ENCODE peak calls at places on chromosome 19, in five cellular contexts. N is GM23248, M is GM23338, O is SK-N-SH, V is neural progenitor cell. H is an unnamed sample.
A peak's percentile ranks its signal among the peaks of the same experiment; 100 is the strongest.

GRCh38 chr19:51944798-51945552 is 17.7 kb downstream of the ZNF613 start:
- DNase-seq in N (peak; percentile 8), M (peak; percentile 24), O (no peak), V (no peak), H (no peak)

GRCh38 chr19:5057860-5058259 is 88.9 kb downstream of the KDM4B start:
- DNase-seq in N (peak; percentile 47), M (peak; percentile 46), O (peak; percentile 80), V (peak; percentile 33), H (no peak)

GRCh38 chr19:29666634-29667389 is 1.6 kb downstream of the PLEKHF1 start:
- DNase-seq in N (peak; percentile 89), M (peak; percentile 71), O (no peak), V (peak; percentile 79), H (no peak)

GRCh38 chr19:3020321-3020960 is 8.6 kb downstream of the TLE2 start:
- DNase-seq in N (no peak), M (no peak), O (no peak), V (no peak), H (no peak)

GRCh38 chr19:55632463-55632834 is 8.1 kb upstream of the ZNF784 start:
- DNase-seq in N (peak; percentile 86), M (peak; percentile 99), O (peak; percentile 62), V (peak; percentile 97), H (peak; percentile 93)

GRCh38 chr19:7989071-7989575 is 16.3 kb downstream of the ELAVL1 start:
- DNase-seq in N (no peak), M (no peak), O (no peak), V (no peak), H (no peak)

GRCh38 chr19:42295342-42295741 is 6.6 kb upstream of the PRR19 start:
- DNase-seq in N (no peak), M (no peak), O (no peak), V (no peak), H (no peak)

GRCh38 chr19:40410030-40410389 is 3.2 kb downstream of the PRX start:
- DNase-seq in N (no peak), M (peak; percentile 73), O (no peak), V (peak; percentile 73), H (no peak)

GRCh38 chr19:14418743-14419037 is 451 bp downstream of the DDX39A start:
- DNase-seq in N (peak; percentile 40), M (no peak), O (no peak), V (no peak), H (no peak)

GRCh38 chr19:58407658-58408151 is 744 bp upstream of the ZNF584 start:
- DNase-seq in N (peak; percentile 54), M (peak; percentile 29), O (no peak), V (peak; percentile 40), H (no peak)

GRCh38 chr19:56748443-56748842 is 76.9 kb upstream of the ZNF835 start:
- DNase-seq in N (peak; percentile 36), M (peak; percentile 11), O (peak; percentile 40), V (no peak), H (no peak)

GRCh38 chr19:33699754-33700407 is 78.1 kb downstream of the CHST8 start:
- DNase-seq in N (no peak), M (no peak), O (no peak), V (no peak), H (no peak)

GRCh38 chr19:56282809-56283208 is 10.3 kb downstream of the EDDM13 start:
- DNase-seq in N (no peak), M (no peak), O (no peak), V (no peak), H (no peak)

GRCh38 chr19:36449059-36449670 is 30.7 kb upstream of the ZFP82 start:
- DNase-seq in N (no peak), M (peak; percentile 44), O (no peak), V (no peak), H (no peak)

GRCh38 chr19:8304841-8305621 is 3.1 kb downstream of the CD320 start:
- DNase-seq in N (no peak), M (peak; percentile 94), O (peak; percentile 80), V (peak; percentile 86), H (no peak)

GRCh38 chr19:43407416-43408005 is 7.2 kb upstream of the TEX101 start:
- DNase-seq in N (no peak), M (peak; percentile 48), O (no peak), V (peak; percentile 15), H (no peak)

GRCh38 chr19:35856546-35857149 is at the start of gene KIRREL2:
- DNase-seq in N (no peak), M (peak; percentile 83), O (peak; percentile 90), V (peak; percentile 82), H (no peak)

GRCh38 chr19:10286803-10287737 is at the start of gene ICAM4:
- DNase-seq in N (peak; percentile 35), M (peak; percentile 84), O (peak; percentile 64), V (peak; percentile 78), H (no peak)

GRCh38 chr19:6250909-6251308 is 28.9 kb downstream of the MLLT1 start:
- DNase-seq in N (no peak), M (no peak), O (no peak), V (no peak), H (no peak)

GRCh38 chr19:40144151-40144550 is 47.1 kb upstream of the MAP3K10 start:
- DNase-seq in N (no peak), M (no peak), O (no peak), V (no peak), H (peak; percentile 77)

GRCh38 chr19:33293255-33294057 is 8.9 kb downstream of the CEBPA start:
- DNase-seq in N (peak; percentile 94), M (no peak), O (no peak), V (no peak), H (no peak)

GRCh38 chr19:16202320-16203255 is 4.9 kb downstream of the AP1M1 start:
- DNase-seq in N (peak; percentile 49), M (no peak), O (peak; percentile 4), V (no peak), H (no peak)

GRCh38 chr19:2949939-2950285 is 5.1 kb upstream of the ZNF77 start:
- DNase-seq in N (peak; percentile 32), M (peak; percentile 65), O (peak; percentile 72), V (no peak), H (no peak)

GRCh38 chr19:55206664-55207500 is 2.4 kb downstream of the PTPRH start:
- DNase-seq in N (peak; percentile 96), M (peak; percentile 83), O (peak; percentile 96), V (peak; percentile 77), H (peak; percentile 17)

GRCh38 chr19:5130371-5131030 is 161.6 kb downstream of the KDM4B start:
- DNase-seq in N (no peak), M (no peak), O (no peak), V (no peak), H (no peak)

GRCh38 chr19:7831452-7831851 is 1.4 kb downstream of the EVI5L start:
- DNase-seq in N (peak; percentile 69), M (peak; percentile 84), O (no peak), V (peak; percentile 79), H (no peak)

GRCh38 chr19:43767316-43767715 is 12.6 kb upstream of the SMG9 start:
- DNase-seq in N (no peak), M (no peak), O (no peak), V (no peak), H (no peak)

GRCh38 chr19:3575260-3575741 is 2.6 kb downstream of the HMG20B start:
- DNase-seq in N (no peak), M (peak; percentile 80), O (peak; percentile 10), V (peak; percentile 59), H (no peak)

GRCh38 chr19:43768273-43769050 is 12.3 kb downstream of the KCNN4 start:
- DNase-seq in N (no peak), M (no peak), O (no peak), V (no peak), H (no peak)

GRCh38 chr19:12521996-12522395 is 29.3 kb downstream of the ZNF564 start:
- DNase-seq in N (no peak), M (peak; percentile 74), O (no peak), V (no peak), H (peak; percentile 15)

GRCh38 chr19:12526542-12526941 is 24.7 kb downstream of the ZNF564 start:
- DNase-seq in N (no peak), M (no peak), O (no peak), V (no peak), H (no peak)

GRCh38 chr19:12527034-12527836 is 24.0 kb downstream of the ZNF564 start:
- DNase-seq in N (peak; percentile 60), M (peak; percentile 69), O (no peak), V (peak; percentile 8), H (no peak)
- H3K4me3 ChIP-seq in N (peak overlapping the region; percentile 24), M (peak overlapping the region; percentile 34), O (peak overlapping the region; percentile 7), V (peak overlapping the region; percentile 15), H (no peak overlapping the region)

GRCh38 chr19:18172331-18173053 is 1.1 kb upstream of the IFI30 start:
- DNase-seq in N (no peak), M (no peak), O (peak; percentile 20), V (no peak), H (no peak)

GRCh38 chr19:18173054-18173571 is 500 bp upstream of the IFI30 start:
- DNase-seq in N (peak; percentile 67), M (no peak), O (no peak), V (no peak), H (no peak)

GRCh38 chr19:18173572-18174294 is at the start of gene IFI30:
- DNase-seq in N (peak; percentile 70), M (peak; percentile 84), O (peak; percentile 88), V (peak; percentile 76), H (peak; percentile 57)

GRCh38 chr19:18176367-18177310 is 3.0 kb downstream of the IFI30 start:
- DNase-seq in N (no peak), M (no peak), O (no peak), V (no peak), H (no peak)

DNA sequence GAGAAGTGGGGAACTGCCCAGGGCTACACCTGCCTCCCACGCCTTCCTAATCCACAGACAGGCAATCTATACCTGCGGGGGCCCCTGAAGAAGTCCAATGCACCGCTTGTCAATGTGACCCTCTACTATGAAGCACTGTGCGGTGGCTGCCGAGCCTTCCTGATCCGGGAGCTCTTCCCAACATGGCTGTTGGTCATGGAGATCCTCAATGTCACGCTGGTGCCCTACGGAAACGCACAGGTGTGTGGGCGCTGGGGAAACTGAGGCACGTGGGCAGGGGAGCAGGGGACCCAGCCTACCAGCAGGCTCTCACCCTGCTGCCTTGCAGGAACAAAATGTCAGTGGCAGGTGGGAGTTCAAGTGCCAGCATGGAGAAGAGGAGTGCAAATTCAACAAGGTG is 1.4 kb downstream of the IFI30 start:
- DNase-seq in N (no peak), M (no peak), O (no peak), V (no peak), H (no peak)
- H3F3A ChIP-seq in N (no peaks in the 10 kb centered on the region), M (peaks cover 5% of the 10 kb centered on the region), O (peaks cover 5% of the 10 kb centered on the region), V (peaks cover 17% of the 10 kb centered on the region), H (peaks cover 10% of the 10 kb centered on the region)

GRCh38 chr19:46201413-46202310 is 27.9 kb upstream of the IGFL1 start:
- DNase-seq in N (peak; percentile 36), M (no peak), O (no peak), V (no peak), H (no peak)
- H3K4me2 ChIP-seq in N (no peak overlapping the region), M (no peak overlapping the region), O (no peak overlapping the region), V (no peak overlapping the region), H (no peak overlapping the region)

GRCh38 chr19:1357695-1358094 is 26.0 kb upstream of the NDUFS7 start:
- DNase-seq in N (no peak), M (peak; percentile 75), O (no peak), V (peak; percentile 82), H (no peak)
- H3K4me3 ChIP-seq in N (no peak overlapping the region), M (no peak overlapping the region), O (no peak overlapping the region), V (peak overlapping the region; percentile 22), H (no peak overlapping the region)

GRCh38 chr19:1259206-1259872 is 9.8 kb upstream of the CIRBP start:
- DNase-seq in N (peak; percentile 74), M (peak; percentile 81), O (peak; percentile 62), V (peak; percentile 71), H (peak; percentile 78)
- H3F3A ChIP-seq in N (peaks cover 55% of the 10 kb centered on the region), M (peaks cover 76% of the 10 kb centered on the region), O (peaks cover 58% of the 10 kb centered on the region), V (peaks cover 77% of the 10 kb centered on the region), H (peaks cover 23% of the 10 kb centered on the region)